ENCODE peak calls at places on chromosomes 1 and 21, in four cellular contexts. One of them, this sample, is unnamed.

GRCh38 chr1:55478742-55479141 is 263.6 kb upstream of the USP24 start:
- DNase-seq in SK-N-SH: no peak
- DNase-seq in GM12878: no peak
- DNase-seq in H1: no peak
- DNase-seq in this sample: peak; percentile 20

GRCh38 chr1:24955779-24956365 is 25.8 kb upstream of the RUNX3 start:
- DNase-seq in GM12878: no peak
- DNase-seq in SK-N-SH: no peak
- DNase-seq in H1: no peak
- DNase-seq in this sample: no peak

GRCh38 chr1:46612937-46613660 is 3.5 kb downstream of the MOB3C start:
- DNase-seq in H1: no peak
- DNase-seq in GM12878: no peak
- DNase-seq in SK-N-SH: no peak
- DNase-seq in this sample: no peak

GRCh38 chr1:62500210-62500609 is 63.4 kb downstream of the USP1 start:
- DNase-seq in SK-N-SH: no peak
- DNase-seq in GM12878: no peak
- DNase-seq in H1: no peak
- DNase-seq in this sample: no peak

GRCh38 chr1:85629532-85629920 is 49.0 kb downstream of the CCN1 start:
- DNase-seq in GM12878: no peak
- DNase-seq in SK-N-SH: no peak
- DNase-seq in H1: no peak
- DNase-seq in this sample: peak; percentile 74

GRCh38 chr1:248873993-248874671 is 15.2 kb upstream of the ZNF692 start:
- DNase-seq in SK-N-SH: peak; percentile 67
- DNase-seq in H1: no peak
- DNase-seq in GM12878: peak; percentile 86
- DNase-seq in this sample: peak; percentile 89

GRCh38 chr1:201970334-201971159 is 11.9 kb upstream of the RNPEP start:
- DNase-seq in GM12878: no peak
- DNase-seq in H1: no peak
- DNase-seq in SK-N-SH: peak; percentile 62
- DNase-seq in this sample: no peak

GRCh38 chr1:30684881-30685795 is 38.2 kb downstream of the MATN1 start:
- DNase-seq in H1: peak; percentile 90
- DNase-seq in GM12878: no peak
- DNase-seq in SK-N-SH: peak; percentile 77
- DNase-seq in this sample: peak; percentile 78

GRCh38 chr1:61506231-61506630 is 218.7 kb downstream of the TM2D1 start:
- DNase-seq in SK-N-SH: no peak
- DNase-seq in GM12878: no peak
- DNase-seq in H1: no peak
- DNase-seq in this sample: no peak

GRCh38 chr21:31780944-31781343 is 49.0 kb upstream of the SCAF4 start:
- DNase-seq in H1: no peak
- DNase-seq in GM12878: no peak
- DNase-seq in SK-N-SH: no peak
- DNase-seq in this sample: peak; percentile 20

GRCh38 chr21:45386336-45386727 is 18.6 kb upstream of the COL18A1 start:
- DNase-seq in H1: no peak
- DNase-seq in SK-N-SH: no peak
- DNase-seq in GM12878: no peak
- DNase-seq in this sample: no peak

GRCh38 chr21:34037446-34037845 is 35.9 kb upstream of the MRPS6 start:
- DNase-seq in H1: no peak
- DNase-seq in GM12878: no peak
- DNase-seq in SK-N-SH: no peak
- DNase-seq in this sample: no peak

GRCh38 chr1:111989531-111990025 is at the start of gene KCND3:
- DNase-seq in GM12878: no peak
- DNase-seq in SK-N-SH: peak; percentile 81
- DNase-seq in H1: no peak
- DNase-seq in this sample: no peak

GRCh38 chr1:171252482-171252881 is 4.2 kb downstream of the FMO1 start:
- DNase-seq in GM12878: peak; percentile 16
- DNase-seq in H1: no peak
- DNase-seq in SK-N-SH: no peak
- DNase-seq in this sample: no peak

GRCh38 chr1:30058966-30059365 is 664.4 kb downstream of the MATN1 start:
- DNase-seq in H1: no peak
- DNase-seq in SK-N-SH: no peak
- DNase-seq in GM12878: no peak
- DNase-seq in this sample: no peak

GRCh38 chr1:177256153-177256814 is 85.5 kb downstream of the BRINP2 start:
- DNase-seq in SK-N-SH: no peak
- DNase-seq in GM12878: no peak
- DNase-seq in H1: peak; percentile 49
- DNase-seq in this sample: peak; percentile 44

GRCh38 chr1:119974013-119974412 is 77.7 kb upstream of the ADAM30 start:
- DNase-seq in SK-N-SH: no peak
- DNase-seq in H1: no peak
- DNase-seq in GM12878: no peak
- DNase-seq in this sample: no peak

GRCh38 chr21:45200596-45201296 is 86.9 kb downstream of the POFUT2 start:
- DNase-seq in SK-N-SH: no peak
- DNase-seq in GM12878: no peak
- DNase-seq in H1: no peak
- DNase-seq in this sample: no peak

GRCh38 chr1:235095938-235096562 is 32.6 kb downstream of the TOMM20 start:
- DNase-seq in SK-N-SH: no peak
- DNase-seq in GM12878: no peak
- DNase-seq in H1: no peak
- DNase-seq in this sample: no peak

GRCh38 chr1:35029756-35030155 is 2.0 kb downstream of the ZMYM6 start:
- DNase-seq in SK-N-SH: no peak
- DNase-seq in H1: no peak
- DNase-seq in GM12878: no peak
- DNase-seq in this sample: no peak

DNA sequence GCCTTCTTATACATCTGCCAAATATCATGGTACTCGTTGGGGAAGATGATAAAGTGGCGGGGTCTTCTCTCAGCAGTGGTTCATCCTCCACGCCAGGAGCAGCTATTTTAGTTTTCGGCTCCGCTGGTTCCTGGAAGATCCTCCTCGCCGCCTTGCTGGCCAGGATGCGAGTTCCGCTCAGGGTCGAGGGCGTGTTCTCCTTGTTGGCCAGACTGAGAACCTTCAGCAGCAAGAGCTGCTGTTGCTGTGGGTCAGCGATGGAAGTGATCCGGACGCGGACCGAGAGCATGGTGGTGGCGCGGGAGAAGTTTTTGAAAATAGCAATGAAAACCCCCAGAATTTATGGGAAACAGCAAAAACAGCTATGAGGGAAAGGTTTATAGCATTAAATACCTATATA is 11.4 kb upstream of the CFAP126 start:
- DNase-seq in SK-N-SH: no peak
- DNase-seq in H1: no peak
- DNase-seq in GM12878: no peak
- DNase-seq in this sample: no peak
- TF ChIP-seq TCF12 in SK-N-SH: no peak
- TF ChIP-seq TCF12 in H1: no peak
- TF ChIP-seq TCF12 in GM12878: no peak
- TF ChIP-seq TCF12 in this sample: no peak

GRCh38 chr1:40625476-40626382 is 39.8 kb downstream of the RIMS3 start:
- DNase-seq in H1: no peak
- DNase-seq in GM12878: no peak
- DNase-seq in SK-N-SH: no peak
- DNase-seq in this sample: no peak

GRCh38 chr1:40626383-40626770 is 39.1 kb downstream of the RIMS3 start:
- DNase-seq in H1: no peak
- DNase-seq in SK-N-SH: no peak
- DNase-seq in GM12878: no peak
- DNase-seq in this sample: no peak

GRCh38 chr1:40622051-40622450 is 43.4 kb downstream of the RIMS3 start:
- DNase-seq in H1: no peak
- DNase-seq in GM12878: no peak
- DNase-seq in SK-N-SH: no peak
- DNase-seq in this sample: no peak

GRCh38 chr1:40622936-40623629 is 42.4 kb downstream of the RIMS3 start:
- DNase-seq in SK-N-SH: no peak
- DNase-seq in GM12878: no peak
- DNase-seq in H1: no peak
- DNase-seq in this sample: no peak

GRCh38 chr1:40625076-40625475 is 40.4 kb downstream of the RIMS3 start:
- DNase-seq in H1: no peak
- DNase-seq in SK-N-SH: no peak
- DNase-seq in GM12878: no peak
- DNase-seq in this sample: peak; percentile 18
- TF ChIP-seq TCF12 in H1: no peak
- TF ChIP-seq TCF12 in SK-N-SH: no peak
- TF ChIP-seq TCF12 in GM12878: no peak
- TF ChIP-seq TCF12 in this sample: no peak

DNA sequence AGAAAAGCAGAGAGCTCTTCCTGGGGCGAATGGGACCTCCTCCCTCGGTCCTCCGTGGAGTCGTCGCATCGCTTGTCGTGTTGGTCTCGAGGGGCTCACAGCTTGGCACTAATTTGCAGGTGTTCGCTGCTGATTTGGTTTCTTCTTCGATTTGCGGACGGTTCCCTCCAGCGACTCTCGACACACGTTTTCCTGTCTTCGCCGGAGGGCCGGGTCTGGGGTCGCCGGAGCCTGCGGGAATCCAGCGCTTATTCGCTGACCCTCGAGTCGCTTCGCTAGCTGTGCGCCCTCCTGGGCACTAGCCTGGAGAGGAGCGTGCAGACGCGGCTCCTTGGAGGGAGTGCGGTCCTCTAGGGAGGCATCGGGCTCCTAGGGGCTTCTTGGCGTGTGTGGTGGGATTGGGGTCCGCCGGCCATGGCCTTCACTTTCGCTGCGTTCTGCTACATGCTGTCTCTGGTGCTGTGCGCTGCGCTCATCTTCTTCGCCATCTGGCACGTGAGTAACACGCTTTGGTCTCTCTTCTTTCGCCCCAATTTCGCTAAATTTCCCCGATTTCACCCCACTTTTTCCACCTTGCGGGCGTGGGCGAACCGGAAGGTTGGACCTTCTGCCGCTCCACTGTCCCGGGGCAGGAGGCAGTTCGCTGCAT is 768 bp downstream of the CNIH3 start:
- DNase-seq in H1: no peak
- DNase-seq in SK-N-SH: peak; percentile 34
- DNase-seq in GM12878: no peak
- DNase-seq in this sample: no peak
- TF ChIP-seq TCF12 in H1: no peak
- TF ChIP-seq TCF12 in SK-N-SH: no peak
- TF ChIP-seq TCF12 in GM12878: no peak
- TF ChIP-seq TCF12 in this sample: no peak

GRCh38 chr1:2452583-2453315 is 23.3 kb upstream of the PLCH2 start:
- DNase-seq in GM12878: no peak
- DNase-seq in SK-N-SH: no peak
- DNase-seq in H1: no peak
- DNase-seq in this sample: no peak
- TF ChIP-seq TCF12 in GM12878: no peak
- TF ChIP-seq TCF12 in SK-N-SH: no peak
- TF ChIP-seq TCF12 in H1: no peak
- TF ChIP-seq TCF12 in this sample: no peak

DNA sequence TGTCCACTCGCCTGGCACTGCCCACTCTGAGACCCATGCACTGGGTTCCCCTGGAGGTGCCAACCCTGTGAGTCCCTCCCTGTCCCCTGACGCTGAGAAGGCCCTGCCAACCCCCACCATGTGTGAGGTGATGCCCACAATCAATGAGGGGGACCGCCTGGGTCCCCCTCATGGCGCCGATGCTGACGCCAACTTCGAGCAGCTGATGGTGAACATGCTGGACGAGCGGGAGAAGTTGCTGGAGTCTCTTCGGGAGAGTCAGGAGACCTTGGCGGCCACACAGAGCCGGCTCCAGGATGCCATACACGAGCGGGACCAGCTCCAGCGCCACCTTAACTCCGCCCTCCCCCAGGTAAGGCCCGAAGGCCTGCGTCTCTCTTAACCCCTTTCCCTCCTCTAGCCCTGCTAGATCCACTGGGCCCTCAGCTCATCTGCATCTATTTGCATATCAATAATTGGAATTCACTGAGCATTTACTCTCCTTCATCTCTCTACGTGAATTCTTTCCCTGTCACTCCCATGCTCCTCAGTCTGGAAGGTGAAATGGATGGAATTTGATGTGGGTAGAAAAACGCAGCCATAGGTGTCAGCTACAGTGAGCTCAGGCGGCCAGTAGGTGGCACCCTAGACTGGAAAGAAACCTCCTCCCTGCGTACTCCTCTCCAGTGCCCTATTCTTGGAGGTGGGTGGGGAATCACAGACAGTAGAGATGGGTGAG is 12.8 kb downstream of the PPFIA4 start:
- DNase-seq in GM12878: no peak
- DNase-seq in SK-N-SH: peak; percentile 84
- DNase-seq in H1: no peak
- DNase-seq in this sample: peak; percentile 34
- TF ChIP-seq TCF12 in GM12878: no peak
- TF ChIP-seq TCF12 in SK-N-SH: no peak
- TF ChIP-seq TCF12 in H1: no peak
- TF ChIP-seq TCF12 in this sample: no peak

GRCh38 chr1:151638074-151638775 is 26.4 kb downstream of the SNX27 start:
- DNase-seq in SK-N-SH: no peak
- DNase-seq in H1: no peak
- DNase-seq in GM12878: no peak
- DNase-seq in this sample: peak; percentile 49

GRCh38 chr1:151638812-151639211 is 27.0 kb downstream of the SNX27 start:
- DNase-seq in SK-N-SH: no peak
- DNase-seq in H1: no peak
- DNase-seq in GM12878: no peak
- DNase-seq in this sample: no peak

GRCh38 chr1:151641229-151641628 is 29.4 kb downstream of the SNX27 start:
- DNase-seq in SK-N-SH: no peak
- DNase-seq in H1: no peak
- DNase-seq in GM12878: no peak
- DNase-seq in this sample: no peak

GRCh38 chr1:151639466-151639865 is 27.6 kb downstream of the SNX27 start:
- DNase-seq in SK-N-SH: no peak
- DNase-seq in GM12878: peak; percentile 28
- DNase-seq in H1: no peak
- DNase-seq in this sample: no peak

DNA sequence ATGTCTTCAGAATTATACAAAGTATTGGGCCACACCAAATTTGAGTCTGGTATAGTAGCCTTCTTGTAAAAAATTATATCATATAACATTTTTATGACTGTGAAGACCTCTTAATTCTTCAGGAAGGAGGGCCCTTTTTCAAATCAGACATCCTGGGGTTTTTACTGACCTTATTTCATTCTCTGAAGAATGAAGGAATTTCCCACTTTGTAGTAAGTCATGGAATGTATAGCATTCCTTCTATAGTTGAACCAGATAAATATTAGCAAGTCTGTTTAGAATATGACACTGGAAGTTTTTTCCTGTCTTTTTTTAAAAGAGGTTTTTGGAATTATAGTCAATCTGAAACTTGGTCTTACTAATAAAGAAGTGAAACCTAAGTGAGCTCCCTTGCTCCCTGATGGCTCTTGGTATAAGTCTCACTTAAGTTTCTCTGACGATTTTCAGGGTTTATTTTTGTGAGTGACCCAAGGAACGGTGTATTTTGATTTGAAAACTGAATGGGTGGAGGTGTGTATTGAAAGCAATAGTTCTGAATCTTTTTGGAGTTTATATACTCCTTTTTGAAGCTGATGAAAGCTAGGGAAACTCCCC is 23.7 kb downstream of the SNX27 start:
- DNase-seq in GM12878: no peak
- DNase-seq in H1: no peak
- DNase-seq in SK-N-SH: no peak
- DNase-seq in this sample: no peak
- TF ChIP-seq TCF12 in GM12878: no peak
- TF ChIP-seq TCF12 in H1: no peak
- TF ChIP-seq TCF12 in SK-N-SH: no peak
- TF ChIP-seq TCF12 in this sample: no peak

This sample was measured in HepG2.